ENCODE peak calls at places on chromosomes 2 and 18, in six cellular contexts. C is HCT116, K is left ventricle myocardium inferior, T is lower lobe of right lung, B is mesendoderm, P is mammary epithelial cell. N is an unnamed sample.

GRCh38 chr2:38037757-38038615 is 38.0 kb downstream of the CYP1B1 start:
- DNase-seq in C (no peak), K (peak; percentile 32), T (no peak), B (peak; percentile 70), P (peak; percentile 41), N (no peak)

GRCh38 chr2:30714811-30715709 is 92.2 kb downstream of the CAPN13 start:
- DNase-seq in C (no peak), K (no peak), T (no peak), B (peak; percentile 57), P (no peak), N (no peak)

GRCh38 chr2:46439582-46439981 is 39.8 kb upstream of the TMEM247 start:
- DNase-seq in C (no peak), K (no peak), T (no peak), B (no peak), P (no peak), N (no peak)

GRCh38 chr18:11861583-11862288 is 10.5 kb downstream of the CHMP1B start:
- DNase-seq in C (no peak), K (no peak), T (no peak), B (no peak), P (no peak), N (no peak)

GRCh38 chr2:16716051-16716450 is 50.4 kb upstream of the CYRIA start:
- DNase-seq in C (no peak), K (no peak), T (no peak), B (peak; percentile 47), P (no peak), N (no peak)

GRCh38 chr2:46315103-46315890 is 18.1 kb downstream of the EPAS1 start:
- DNase-seq in C (peak; percentile 52), K (peak; percentile 89), T (peak; percentile 87), B (no peak), P (peak; percentile 98), N (no peak)

GRCh38 chr2:6069354-6069753 is 377.2 kb downstream of the SOX11 start:
- DNase-seq in C (no peak), K (no peak), T (no peak), B (peak; percentile 80), P (no peak), N (no peak)

GRCh38 chr18:44798433-44799048 is 117.9 kb downstream of the SETBP1 start:
- DNase-seq in C (no peak), K (no peak), T (no peak), B (no peak), P (no peak), N (peak; percentile 38)

GRCh38 chr18:8478968-8479370 is 130.3 kb upstream of the RAB12 start:
- DNase-seq in C (no peak), K (no peak), T (no peak), B (no peak), P (no peak), N (no peak)

GRCh38 chr2:239113164-239113563 is 265.3 kb downstream of the TWIST2 start:
- DNase-seq in C (no peak), K (no peak), T (no peak), B (no peak), P (no peak), N (no peak)

GRCh38 chr18:71541643-71542042 is 1002.5 kb downstream of the CBLN2 start:
- DNase-seq in C (no peak), K (no peak), T (no peak), B (no peak), P (no peak), N (no peak)

GRCh38 chr2:127434515-127434914 is 16.3 kb downstream of the PROC start:
- DNase-seq in C (no peak), K (no peak), T (no peak), B (no peak), P (no peak), N (no peak)

GRCh38 chr2:65103013-65103720 is 26.7 kb downstream of the RAB1A start:
- DNase-seq in C (no peak), K (no peak), T (no peak), B (no peak), P (no peak), N (no peak)

GRCh38 chr2:26884486-26884885 is 36.6 kb downstream of the DPYSL5 start:
- DNase-seq in C (no peak), K (no peak), T (no peak), B (no peak), P (no peak), N (no peak)

GRCh38 chr2:220779918-220780317 is 792.2 kb downstream of the EPHA4 start:
- DNase-seq in C (no peak), K (no peak), T (no peak), B (no peak), P (peak; percentile 77), N (no peak)

GRCh38 chr2:10764101-10764785 is 42.8 kb downstream of the ATP6V1C2 start:
- DNase-seq in C (no peak), K (no peak), T (no peak), B (no peak), P (no peak), N (no peak)

GRCh38 chr2:195486987-195487644 is 169.9 kb upstream of the SLC39A10 start:
- DNase-seq in C (peak; percentile 7), K (no peak), T (no peak), B (peak; percentile 22), P (peak; percentile 52), N (no peak)

GRCh38 chr2:152106464-152106863 is 7.6 kb upstream of the CACNB4 start:
- DNase-seq in C (no peak), K (no peak), T (no peak), B (no peak), P (peak; percentile 29), N (no peak)

GRCh38 chr2:218284106-218284811 is 8.0 kb downstream of the TMBIM1 start:
- DNase-seq in C (no peak), K (no peak), T (no peak), B (no peak), P (peak; percentile 86), N (no peak)

GRCh38 chr18:36284268-36284667 is 13.2 kb upstream of the FHOD3 start:
- DNase-seq in C (no peak), K (no peak), T (no peak), B (no peak), P (no peak), N (no peak)

GRCh38 chr2:204655101-204655500 is 109.8 kb downstream of the PARD3B start:
- DNase-seq in C (no peak), K (no peak), T (no peak), B (no peak), P (peak; percentile 7), N (no peak)

GRCh38 chr2:219022041-219022440 is 19.3 kb downstream of the CFAP65 start:
- DNase-seq in C (no peak), K (no peak), T (no peak), B (no peak), P (no peak), N (no peak)

GRCh38 chr2:36253086-36253485 is 102.5 kb upstream of the CRIM1 start:
- DNase-seq in C (no peak), K (no peak), T (no peak), B (no peak), P (no peak), N (no peak)

GRCh38 chr2:226725096-226725495 is 74.5 kb downstream of the IRS1 start:
- DNase-seq in C (no peak), K (peak; percentile 25), T (no peak), B (no peak), P (no peak), N (no peak)

GRCh38 chr2:191234456-191234855 is 10.7 kb upstream of the MYO1B start:
- DNase-seq in C (no peak), K (no peak), T (no peak), B (no peak), P (no peak), N (no peak)

GRCh38 chr2:60058781-60059180 is 494.7 kb downstream of the BCL11A start:
- DNase-seq in C (no peak), K (no peak), T (no peak), B (no peak), P (no peak), N (no peak)

GRCh38 chr2:55097462-55098410 is 47.5 kb upstream of the RTN4 start:
- DNase-seq in C (no peak), K (no peak), T (no peak), B (no peak), P (no peak), N (no peak)

GRCh38 chr2:238092486-238093035 is 7.6 kb upstream of the ESPNL start:
- DNase-seq in C (no peak), K (no peak), T (no peak), B (no peak), P (no peak), N (no peak)

GRCh38 chr2:240432820-240433801 is 2.4 kb upstream of the GPC1 start:
- DNase-seq in C (no peak), K (peak; percentile 11), T (peak; percentile 42), B (no peak), P (no peak), N (no peak)
- H3K4me1 ChIP-seq in C (peaks cover 29% of the 10 kb centered on the region), K (peaks cover 33% of the 10 kb centered on the region), T (peaks cover 27% of the 10 kb centered on the region), B (peaks cover 1% of the 10 kb centered on the region), P (peaks cover 31% of the 10 kb centered on the region), N (peaks cover 8% of the 10 kb centered on the region)

DNA sequence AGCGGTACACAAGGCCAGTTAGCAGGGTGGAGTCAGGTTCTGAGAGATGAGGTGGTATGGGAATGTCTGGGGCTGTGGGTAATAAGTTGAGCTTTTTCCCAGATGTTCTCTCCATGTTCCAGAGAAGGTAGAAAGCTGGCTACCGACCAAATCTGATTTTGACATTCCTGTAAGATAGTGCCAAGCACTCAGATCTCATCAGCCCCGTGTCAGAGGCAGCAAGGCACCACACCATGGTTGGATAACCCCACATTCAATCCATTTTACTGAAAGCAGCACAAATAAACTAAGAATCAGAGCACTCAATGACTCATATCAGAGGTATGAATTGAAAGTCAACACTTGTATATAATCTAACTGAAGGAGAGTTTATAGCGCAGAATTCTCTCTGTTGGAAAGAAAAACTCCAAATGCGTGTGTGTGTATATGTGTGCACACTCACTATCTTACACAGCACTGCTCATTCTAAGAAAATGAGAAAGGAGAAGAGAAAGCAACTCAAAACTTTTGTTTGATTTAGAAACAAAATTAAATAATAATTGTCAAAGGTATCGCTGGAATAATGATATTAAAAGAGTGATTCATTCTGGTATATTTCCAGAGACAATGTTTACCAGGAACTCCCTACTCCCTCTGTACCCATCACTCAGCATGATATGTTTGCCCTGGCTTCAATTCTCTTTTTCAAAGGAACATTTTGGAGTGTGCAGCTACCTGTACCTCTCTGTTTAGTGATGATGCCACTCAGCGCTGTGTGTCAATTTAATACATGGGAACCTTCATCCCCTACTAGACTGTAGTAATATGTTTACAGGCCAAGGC is 375.1 kb upstream of the ID2 start:
- DNase-seq in C (no peak), K (no peak), T (no peak), B (no peak), P (no peak), N (no peak)
- H3K4me1 ChIP-seq in C (peaks cover 4% of the 10 kb centered on the region), K (peaks cover 5% of the 10 kb centered on the region), T (peaks cover 36% of the 10 kb centered on the region), B (no peaks in the 10 kb centered on the region), P (no peaks in the 10 kb centered on the region), N (no peaks in the 10 kb centered on the region)

DNA sequence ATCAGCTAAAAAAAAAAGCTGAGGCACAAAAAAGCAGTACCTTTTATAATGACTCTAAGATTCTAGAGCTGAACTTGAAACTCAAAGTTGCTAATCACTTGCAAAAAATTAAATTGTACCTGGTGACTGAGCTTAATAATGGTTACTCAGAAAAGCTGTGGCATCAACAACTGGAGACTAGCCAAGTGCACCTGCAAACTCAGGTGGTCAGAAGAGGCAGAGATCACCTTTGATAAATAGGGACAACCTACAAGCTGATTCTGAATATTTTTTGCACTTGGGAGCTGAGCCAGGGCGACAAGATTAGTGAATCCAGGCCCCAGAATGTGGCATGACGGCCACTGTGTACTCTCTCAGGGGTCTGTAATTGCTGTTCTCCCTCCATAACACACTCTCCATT is 3.0 kb downstream of the ABHD3 start:
- DNase-seq in C (no peak), K (no peak), T (no peak), B (no peak), P (no peak), N (no peak)
- H3K4me1 ChIP-seq in C (peaks cover 11% of the 10 kb centered on the region), K (peaks cover 31% of the 10 kb centered on the region), T (peaks cover 9% of the 10 kb centered on the region), B (no peaks in the 10 kb centered on the region), P (peaks cover 9% of the 10 kb centered on the region), N (peaks cover 34% of the 10 kb centered on the region)

GRCh38 chr2:69597843-69598610 is 45.5 kb downstream of the AAK1 start:
- DNase-seq in C (no peak), K (no peak), T (no peak), B (no peak), P (no peak), N (no peak)
- H3K4me1 ChIP-seq in C (peaks cover 15% of the 10 kb centered on the region), K (peaks cover 56% of the 10 kb centered on the region), T (peaks cover 6% of the 10 kb centered on the region), B (no peaks in the 10 kb centered on the region), P (peaks cover 2% of the 10 kb centered on the region), N (peaks cover 28% of the 10 kb centered on the region)

N was measured in Caco-2.